ENCODE peak calls at places on chromosomes 7 and 10, in ten cellular contexts. F, Q, Z, G, L, T, U, W, S and C are unnamed samples.

GRCh38 chr10:122132331-122132755 is 138.8 kb upstream of the BTBD16 start:
- DNase-seq in F (no peak), Q (no peak), Z (no peak), G (no peak), L (peak; percentile 83), T (no peak), U (no peak), W (no peak), S (no peak), C (no peak)

GRCh38 chr7:73952266-73952665 is 75.7 kb upstream of the ELN start:
- DNase-seq in F (no peak), Q (no peak), Z (no peak), G (no peak), L (no peak), T (no peak), U (no peak), W (no peak), S (no peak), C (no peak)

GRCh38 chr7:42097756-42098155 is 139.3 kb downstream of the GLI3 start:
- DNase-seq in F (peak; percentile 39), Q (no peak), Z (no peak), G (peak; percentile 86), L (no peak), T (no peak), U (peak; percentile 68), W (no peak), S (no peak), C (peak; percentile 54)

GRCh38 chr10:25725917-25726716 is 207.9 kb upstream of the MYO3A start:
- DNase-seq in F (peak; percentile 4), Q (no peak), Z (peak; percentile 46), G (peak; percentile 74), L (peak; percentile 74), T (peak; percentile 5), U (peak; percentile 47), W (peak; percentile 65), S (peak; percentile 33), C (peak; percentile 9)

GRCh38 chr10:132335189-132336063 is 3.4 kb downstream of the LRRC27 start:
- DNase-seq in F (no peak), Q (no peak), Z (no peak), G (no peak), L (peak; percentile 62), T (no peak), U (no peak), W (peak; percentile 73), S (no peak), C (no peak)

GRCh38 chr7:22487978-22488642 is 11.9 kb downstream of the STEAP1B start:
- DNase-seq in F (no peak), Q (no peak), Z (no peak), G (no peak), L (no peak), T (no peak), U (no peak), W (no peak), S (no peak), C (no peak)

GRCh38 chr10:9792181-9792580 is 1225.5 kb upstream of the CELF2 start:
- DNase-seq in F (no peak), Q (no peak), Z (no peak), G (peak; percentile 57), L (no peak), T (no peak), U (peak; percentile 44), W (no peak), S (no peak), C (no peak)

GRCh38 chr10:49448924-49449323 is 53.0 kb upstream of the DRGX start:
- DNase-seq in F (no peak), Q (no peak), Z (no peak), G (no peak), L (no peak), T (no peak), U (no peak), W (no peak), S (no peak), C (no peak)

GRCh38 chr10:96512997-96513685 is 585 bp downstream of the TLL2 start:
- DNase-seq in F (no peak), Q (peak; percentile 29), Z (no peak), G (peak; percentile 22), L (no peak), T (no peak), U (peak; percentile 33), W (peak; percentile 74), S (no peak), C (no peak)

GRCh38 chr10:122875843-122876492 is 3.4 kb downstream of the FAM24B start:
- DNase-seq in F (no peak), Q (no peak), Z (no peak), G (no peak), L (peak; percentile 81), T (no peak), U (no peak), W (no peak), S (no peak), C (no peak)

GRCh38 chr10:36094091-36094490 is 452.0 kb upstream of the FZD8 start:
- DNase-seq in F (no peak), Q (no peak), Z (no peak), G (peak; percentile 8), L (no peak), T (no peak), U (no peak), W (no peak), S (no peak), C (no peak)

GRCh38 chr10:77644557-77645243 is 7.1 kb upstream of the KCNMA1 start:
- DNase-seq in F (no peak), Q (no peak), Z (no peak), G (peak; percentile 29), L (no peak), T (no peak), U (no peak), W (no peak), S (no peak), C (no peak)

GRCh38 chr7:22726849-22727792 is at the start of gene IL6:
- DNase-seq in F (peak; percentile 94), Q (peak; percentile 71), Z (peak; percentile 91), G (peak; percentile 96), L (peak; percentile 87), T (no peak), U (peak; percentile 96), W (no peak), S (no peak), C (peak; percentile 72)

GRCh38 chr7:47038621-47039020 is 543.3 kb downstream of the TNS3 start:
- DNase-seq in F (no peak), Q (no peak), Z (no peak), G (no peak), L (peak; percentile 55), T (no peak), U (no peak), W (peak; percentile 39), S (no peak), C (no peak)

GRCh38 chr10:16890691-16891090 is 73.5 kb upstream of the RSU1 start:
- DNase-seq in F (no peak), Q (no peak), Z (no peak), G (no peak), L (no peak), T (no peak), U (no peak), W (no peak), S (no peak), C (no peak)

GRCh38 chr7:142654398-142654797 is 94.9 kb upstream of the PRSS1 start:
- DNase-seq in F (no peak), Q (no peak), Z (peak; percentile 9), G (no peak), L (no peak), T (no peak), U (no peak), W (peak; percentile 17), S (no peak), C (no peak)

GRCh38 chr7:47671358-47671757 is 89.4 kb upstream of the TNS3 start:
- DNase-seq in F (no peak), Q (no peak), Z (no peak), G (no peak), L (no peak), T (no peak), U (no peak), W (no peak), S (no peak), C (no peak)

GRCh38 chr7:20651960-20652544 is 36.6 kb downstream of the ABCB5 start:
- DNase-seq in F (no peak), Q (no peak), Z (peak; percentile 23), G (peak; percentile 53), L (no peak), T (no peak), U (peak; percentile 22), W (no peak), S (no peak), C (no peak)
- TF ChIP-seq CTCF in F (peak; percentile 48), Q (no peak), Z (peak; percentile 60), G (peak; percentile 62), L (peak; percentile 76), T (peak; percentile 39), U (peak; percentile 60), W (peak; percentile 54), S (peak; percentile 57), C (no peak)

GRCh38 chr10:24000271-24000813 is 208.6 kb upstream of the KIAA1217 start:
- DNase-seq in F (no peak), Q (no peak), Z (no peak), G (no peak), L (no peak), T (no peak), U (no peak), W (no peak), S (no peak), C (no peak)
- TF ChIP-seq CTCF in F (no peak), Q (no peak), Z (no peak), G (no peak), L (no peak), T (no peak), U (no peak), W (no peak), S (no peak), C (no peak)

DNA sequence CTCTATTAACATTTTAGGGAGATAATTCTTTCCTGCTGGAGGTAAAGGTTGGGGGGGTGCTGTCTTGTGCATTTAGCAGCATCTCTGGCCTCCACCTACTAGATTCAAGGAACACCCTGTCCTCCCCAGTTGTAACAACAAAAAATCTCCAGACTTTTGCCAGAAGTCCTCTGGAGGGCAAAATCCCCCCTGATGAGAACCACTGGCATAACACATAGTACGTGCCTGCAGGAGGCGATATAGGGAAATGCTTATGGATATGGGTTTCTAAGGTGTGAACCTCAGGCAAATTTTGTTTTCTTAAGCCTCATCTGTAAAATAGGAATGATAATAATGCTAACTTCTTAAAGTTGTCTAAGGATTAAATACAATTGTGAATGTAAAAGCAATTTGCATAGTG is 2.9 kb upstream of the OSBPL3 start:
- DNase-seq in F (no peak), Q (no peak), Z (peak; percentile 50), G (no peak), L (peak; percentile 60), T (no peak), U (no peak), W (no peak), S (no peak), C (no peak)
- TF ChIP-seq CTCF in F (peak; percentile 20), Q (no peak), Z (peak; percentile 61), G (peak; percentile 27), L (peak; percentile 61), T (peak; percentile 14), U (peak; percentile 33), W (peak; percentile 77), S (peak; percentile 78), C (peak; percentile 27)

DNA sequence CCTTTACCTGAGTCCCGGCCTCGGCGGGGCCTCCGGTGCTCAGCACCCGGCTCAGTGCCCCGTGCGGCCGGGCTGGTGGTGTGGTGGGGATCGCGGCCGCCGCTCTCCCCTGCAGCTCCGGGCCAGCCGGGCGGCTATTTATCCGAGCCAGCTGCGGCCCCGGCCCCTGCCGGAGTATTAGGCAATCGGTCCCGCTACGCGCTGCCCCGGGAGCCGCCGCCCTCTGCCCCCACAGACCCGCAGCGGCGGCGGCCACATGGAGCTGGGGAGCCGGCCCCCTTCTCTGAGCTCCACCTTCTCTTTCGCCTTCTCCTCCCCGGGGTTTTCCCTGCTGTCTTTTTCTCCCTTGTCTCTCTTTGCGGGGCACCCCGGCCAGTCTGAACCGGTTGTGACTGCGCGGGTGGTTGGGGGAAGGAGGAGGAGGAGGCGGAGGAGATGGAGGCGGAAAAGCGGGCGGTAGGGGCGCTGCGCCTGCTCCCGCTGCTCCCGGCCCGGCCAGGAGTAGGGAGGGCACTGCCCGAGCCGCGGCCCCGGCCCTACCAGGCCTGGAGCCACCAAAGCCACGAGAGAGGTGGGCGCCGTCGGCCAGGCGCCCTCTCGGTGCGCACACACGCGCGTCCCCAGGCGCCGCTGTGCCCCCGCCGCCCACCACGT is at the start of gene SLC16A9:
- DNase-seq in F (no peak), Q (peak; percentile 45), Z (peak; percentile 72), G (peak; percentile 42), L (peak; percentile 89), T (peak; percentile 21), U (peak; percentile 46), W (no peak), S (no peak), C (peak; percentile 2)
- TF ChIP-seq CTCF in F (peak; percentile 26), Q (no peak), Z (peak; percentile 29), G (peak; percentile 22), L (peak; percentile 72), T (peak; percentile 31), U (peak; percentile 48), W (no peak), S (peak; percentile 71), C (peak; percentile 28)